ENCODE peak calls at places on chromosomes 5 and 9, in four cellular contexts. D, C, V and N are unnamed samples. For H3K9me3 and H3K36me3, the result is how much of the 10 kb centered on the place peaks cover.

GRCh38 chr5:140148508-140148907 is 22.8 kb downstream of the IGIP start:
- DNase-seq in V (no peak), D (no peak), C (no peak), N (no peak)

GRCh38 chr5:53434566-53434965 is 45.9 kb upstream of the FST start:
- DNase-seq in C (no peak), D (no peak), V (peak), N (no peak)

GRCh38 chr9:83448606-83449005 is 89.6 kb downstream of the FRMD3 start:
- DNase-seq in C (no peak), D (no peak), V (no peak), N (no peak)

GRCh38 chr9:22170162-22170932 is 161.2 kb upstream of the CDKN2B start:
- DNase-seq in C (no peak), V (peak), D (no peak), N (no peak)

GRCh38 chr5:169875091-169875727 is 105.1 kb downstream of the INSYN2B start:
- DNase-seq in D (no peak), C (no peak), V (no peak), N (no peak)

GRCh38 chr9:32385135-32385884 is 867 bp downstream of the ACO1 start:
- DNase-seq in C (no peak), D (no peak), V (no peak), N (no peak)

GRCh38 chr5:17105744-17106450 is 111.5 kb upstream of the BASP1 start:
- DNase-seq in V (peak), C (no peak), D (no peak), N (no peak)

GRCh38 chr9:15469406-15469805 is 41.4 kb downstream of the PSIP1 start:
- DNase-seq in V (peak), C (no peak), D (no peak), N (no peak)

GRCh38 chr5:78907255-78907886 is 77.7 kb downstream of the ARSB start:
- DNase-seq in C (no peak), D (peak), V (peak), N (no peak)

GRCh38 chr9:127557466-127557869 is 54.6 kb upstream of the STXBP1 start:
- DNase-seq in V (no peak), C (peak), D (peak), N (no peak)

GRCh38 chr9:112493738-112494137 is 7.1 kb downstream of the KIAA1958 start:
- DNase-seq in C (no peak), D (no peak), V (peak), N (no peak)

GRCh38 chr9:99474186-99474585 is 252.1 kb downstream of the SEC61B start:
- DNase-seq in V (no peak), D (no peak), C (no peak), N (no peak)

GRCh38 chr9:33349743-33350142 is 52.6 kb downstream of the AQP7 start:
- DNase-seq in C (no peak), V (no peak), D (no peak), N (no peak)

GRCh38 chr9:33161589-33162132 is 5.5 kb downstream of the B4GALT1 start:
- DNase-seq in C (no peak), D (no peak), V (no peak), N (no peak)

GRCh38 chr5:115170924-115171510 is 1.3 kb upstream of the TRIM36 start:
- DNase-seq in C (no peak), D (no peak), V (no peak), N (no peak)

GRCh38 chr9:87543251-87543650 is 45.6 kb downstream of the DAPK1 start:
- DNase-seq in C (no peak), V (peak), D (no peak), N (no peak)

GRCh38 chr5:54234304-54234938 is 76.0 kb downstream of the ARL15 start:
- DNase-seq in D (peak), V (peak), C (no peak), N (no peak)

GRCh38 chr9:83986765-83987401 is 6.3 kb downstream of the RMI1 start:
- DNase-seq in C (peak), D (no peak), V (peak), N (no peak)

GRCh38 chr5:180329138-180329435 is 24.0 kb downstream of the GFPT2 start:
- DNase-seq in V (no peak), C (no peak), D (no peak), N (no peak)

GRCh38 chr5:127754727-127755126 is 51.5 kb downstream of the CCDC192 start:
- DNase-seq in D (no peak), V (no peak), C (no peak), N (no peak)

GRCh38 chr9:88661759-88662158 is 126.8 kb downstream of the NXNL2 start:
- DNase-seq in C (no peak), D (no peak), V (no peak), N (no peak)

GRCh38 chr5:119022017-119022745 is 33.8 kb upstream of the DTWD2 start:
- DNase-seq in V (peak), C (no peak), D (peak), N (no peak)

GRCh38 chr9:137764981-137765380 is 112.6 kb upstream of the CACNA1B start:
- DNase-seq in C (no peak), V (no peak), D (no peak), N (no peak)

GRCh38 chr5:67214713-67215591 is 18.4 kb upstream of the CD180 start:
- DNase-seq in C (no peak), V (no peak), D (no peak), N (no peak)

GRCh38 chr9:37229882-37230482 is 109.6 kb downstream of the ZCCHC7 start:
- DNase-seq in V (peak), D (no peak), C (no peak), N (no peak)

GRCh38 chr9:38087934-38088925 is 19.2 kb upstream of the SHB start:
- DNase-seq in C (peak), D (peak), V (peak), N (peak)

GRCh38 chr5:27818888-27819287 is 780.5 kb upstream of the CDH9 start:
- DNase-seq in C (no peak), D (no peak), V (no peak), N (no peak)

GRCh38 chr9:68577778-68578591 is 37.3 kb upstream of the TMEM252 start:
- DNase-seq in D (peak), C (no peak), V (no peak), N (no peak)

GRCh38 chr5:105956456-105957177 is 1714.1 kb downstream of the EFNA5 start:
- DNase-seq in V (peak), C (no peak), D (no peak), N (no peak)

GRCh38 chr5:136811086-136811485 is 445.7 kb upstream of the TRPC7 start:
- DNase-seq in C (no peak), D (no peak), V (peak), N (no peak)

GRCh38 chr5:52885614-52886013 is 97.9 kb downstream of the ITGA1 start:
- DNase-seq in C (no peak), V (no peak), D (no peak), N (no peak)

GRCh38 chr5:6674421-6674820 is 38.8 kb upstream of the TENT4A start:
- DNase-seq in C (no peak), D (no peak), V (no peak), N (no peak)

GRCh38 chr5:12730354-12730753 is 826.1 kb upstream of the CTNND2 start:
- DNase-seq in C (no peak), V (no peak), D (no peak), N (no peak)

GRCh38 chr9:21836437-21837161 is 34.2 kb downstream of the MTAP start:
- DNase-seq in V (peak), D (no peak), C (no peak), N (no peak)

GRCh38 chr9:35703906-35704672 is 14.4 kb upstream of the TPM2 start:
- DNase-seq in V (no peak), D (no peak), C (no peak), N (no peak)

GRCh38 chr5:85337400-85337799 is 952.7 kb upstream of the EDIL3 start:
- DNase-seq in C (no peak), V (no peak), D (no peak), N (no peak)

GRCh38 chr5:149079883-149080282 is 17.0 kb upstream of the SH3TC2 start:
- DNase-seq in V (no peak), D (no peak), C (no peak), N (no peak)

GRCh38 chr5:159680095-159680494 is 236.2 kb upstream of the ADRA1B start:
- DNase-seq in D (peak), C (no peak), V (peak), N (no peak)

GRCh38 chr5:159678800-159679392 is 237.4 kb upstream of the ADRA1B start:
- DNase-seq in V (no peak), C (no peak), D (no peak), N (no peak)

DNA sequence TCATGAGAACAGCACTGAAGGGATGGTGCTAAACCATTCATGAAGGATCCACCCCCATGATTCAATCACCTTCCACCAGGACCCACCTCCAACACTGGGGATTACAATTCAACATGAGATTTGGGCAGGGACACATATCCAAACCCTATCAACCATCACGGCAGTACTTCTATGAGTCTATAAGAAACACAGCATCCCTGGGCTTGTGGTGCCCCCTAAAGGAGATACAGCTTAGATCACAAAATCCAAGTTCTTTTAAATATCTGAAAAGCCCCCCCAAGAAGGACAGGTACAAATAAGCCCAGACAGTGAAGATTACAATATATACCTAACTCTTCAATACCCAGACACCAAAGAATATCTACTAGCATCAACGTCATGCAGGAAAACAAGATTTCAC is 233.7 kb upstream of the ADRA1B start:
- DNase-seq in C (no peak), D (no peak), V (no peak), N (no peak)
- H3K9me3 ChIP-seq in C (under half), D (under half), V (under half), N (under half)

GRCh38 chr9:97672403-97672802 is 24.7 kb downstream of the XPA start:
- DNase-seq in V (no peak), D (no peak), C (no peak), N (no peak)

GRCh38 chr9:97670586-97670985 is 26.6 kb downstream of the XPA start:
- DNase-seq in D (no peak), C (no peak), V (no peak), N (no peak)

GRCh38 chr9:97675655-97676054 is 21.5 kb downstream of the XPA start:
- DNase-seq in C (no peak), V (no peak), D (no peak), N (no peak)

GRCh38 chr9:97668485-97668884 is 28.7 kb downstream of the XPA start:
- DNase-seq in C (no peak), D (no peak), V (no peak), N (no peak)

DNA sequence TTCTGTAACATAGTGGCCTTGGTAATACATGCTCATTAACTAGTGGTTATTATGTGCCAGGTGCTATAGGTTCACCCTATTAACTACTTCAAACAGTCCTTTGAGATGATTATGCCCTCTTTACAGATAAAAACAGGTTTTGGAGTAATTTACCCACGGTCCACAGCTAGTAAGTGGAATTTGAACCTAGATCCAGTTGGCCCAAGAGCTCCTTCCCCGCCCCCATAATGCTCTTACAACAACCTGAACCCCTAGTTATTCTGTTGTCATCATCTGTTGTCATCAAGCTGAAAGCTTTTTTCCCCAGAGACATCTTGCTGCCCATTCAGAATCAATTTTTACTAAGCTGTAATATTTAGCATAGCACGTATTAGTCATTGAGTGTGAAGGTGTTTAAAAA is 23.2 kb downstream of the XPA start:
- DNase-seq in D (no peak), V (no peak), C (no peak), N (no peak)
- H3K36me3 ChIP-seq in D (half or more), V (under half), C (under half), N (half or more)

DNA sequence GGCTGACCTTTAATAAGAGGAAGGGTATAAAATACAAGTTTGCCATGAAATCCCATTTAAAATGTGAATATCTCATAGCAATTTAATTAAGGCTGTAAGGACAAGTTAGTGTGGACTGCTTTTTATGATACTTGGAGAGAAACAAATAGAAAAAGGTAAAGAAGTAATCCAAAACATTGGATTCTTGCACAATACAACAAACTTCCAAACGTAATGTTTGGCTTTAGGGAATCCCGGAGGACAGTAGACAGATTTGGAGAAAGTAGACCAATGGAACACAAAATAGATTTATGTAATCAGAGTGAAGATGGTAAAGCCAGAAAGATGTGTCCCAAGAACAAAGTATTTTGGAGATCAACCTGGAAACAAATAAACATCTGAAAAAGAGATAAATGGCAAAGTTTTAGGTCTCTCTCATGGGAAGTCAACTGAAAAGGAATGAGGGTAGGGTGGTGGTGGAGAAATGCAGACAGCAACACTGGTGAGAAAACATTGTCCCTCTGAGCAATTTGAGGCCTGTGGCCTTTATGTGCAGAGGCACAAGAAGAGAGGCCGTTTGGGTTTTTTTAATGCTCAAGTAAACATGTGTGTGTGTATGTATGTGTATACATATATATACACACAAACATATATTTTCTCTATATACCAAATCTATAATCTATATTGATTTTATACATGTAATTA is 620.6 kb downstream of the PDE4D start:
- DNase-seq in C (no peak), V (no peak), D (no peak), N (no peak)
- H3K4me3 ChIP-seq in C (no peak), V (no peak), D (no peak), N (no peak)

GRCh38 chr5:81105261-81105877 is 127.8 kb upstream of the CKMT2 start:
- DNase-seq in D (no peak), V (no peak), C (no peak), N (no peak)
- H3K9me3 ChIP-seq in D (under half), V (under half), C (under half), N (under half)

GRCh38 chr9:109052416-109052815 is 39.1 kb upstream of the CTNNAL1 start:
- DNase-seq in C (no peak), V (peak), D (no peak), N (no peak)

GRCh38 chr9:109048822-109049221 is 35.5 kb upstream of the CTNNAL1 start:
- DNase-seq in C (no peak), V (no peak), D (no peak), N (no peak)

GRCh38 chr9:109047259-109047658 is 34.0 kb upstream of the CTNNAL1 start:
- DNase-seq in C (no peak), D (no peak), V (no peak), N (no peak)

GRCh38 chr9:109050444-109050843 is 37.1 kb upstream of the CTNNAL1 start:
- DNase-seq in V (no peak), D (no peak), C (no peak), N (no peak)

GRCh38 chr9:109051733-109052132 is 38.4 kb upstream of the CTNNAL1 start:
- DNase-seq in V (no peak), D (no peak), C (no peak), N (no peak)
- H3K36me3 ChIP-seq in V (under half), D (half or more), C (under half), N (half or more)

DNA sequence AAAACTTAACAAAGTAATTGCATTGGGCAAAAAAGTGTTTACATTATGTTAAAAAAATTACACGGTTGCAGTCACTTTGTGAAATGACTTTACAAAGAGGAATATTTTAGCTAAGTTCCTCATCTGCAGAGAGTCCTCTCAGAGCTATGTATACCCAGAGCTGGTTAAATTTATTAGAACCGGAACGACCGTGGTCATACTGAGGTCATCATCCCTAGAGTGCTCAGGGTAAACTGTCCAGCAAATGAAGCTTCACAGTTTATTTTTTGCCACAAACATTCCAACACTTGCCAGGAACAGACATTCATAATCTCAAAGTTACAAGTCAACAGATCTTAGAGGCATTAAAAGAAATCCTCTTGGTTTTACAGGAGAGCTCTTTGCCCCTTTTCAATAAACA is 902 bp downstream of the ROPN1L start:
- DNase-seq in D (no peak), V (no peak), C (no peak), N (no peak)
- H3K4me3 ChIP-seq in D (no peak), V (peak), C (peak), N (peak)

DNA sequence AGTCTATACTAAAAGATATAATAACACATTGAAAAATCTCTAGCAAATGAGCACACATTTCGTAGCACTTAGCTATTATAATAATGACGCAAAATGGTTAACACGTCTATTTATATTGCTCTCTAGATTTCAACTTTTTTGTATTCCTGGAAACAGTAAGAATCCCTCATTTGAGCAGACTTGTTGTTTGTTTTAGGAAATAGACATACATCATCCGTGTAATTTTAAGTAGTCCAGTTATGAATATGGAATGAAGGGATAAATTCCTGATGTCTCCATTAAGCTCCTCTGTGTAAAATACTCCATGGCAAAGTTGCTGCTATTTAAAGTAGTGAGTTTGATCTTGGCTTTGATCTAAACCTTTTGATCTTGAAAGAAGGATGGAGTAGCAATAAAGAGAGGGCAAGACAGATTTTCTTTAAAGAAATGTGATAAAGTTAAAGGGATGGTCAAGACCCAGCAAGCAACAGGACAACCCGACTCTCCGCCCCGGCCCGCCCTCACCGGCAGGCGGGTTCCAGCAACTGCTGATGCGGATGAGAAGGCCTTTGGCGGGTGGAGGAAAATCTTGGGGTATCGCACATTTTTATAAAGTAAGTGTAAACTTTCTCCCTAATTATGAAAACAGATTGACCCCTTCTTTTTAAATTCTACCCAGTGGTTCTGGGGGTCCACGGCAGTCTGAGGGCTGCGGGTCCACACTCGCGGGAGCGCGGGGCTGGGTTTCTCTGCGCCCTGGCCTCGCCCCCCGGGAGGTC is 277.4 kb downstream of the AOPEP start:
- DNase-seq in C (no peak), V (peak), D (no peak), N (no peak)
- H3K9me3 ChIP-seq in C (under half), V (under half), D (under half), N (under half)

GRCh38 chr9:70031141-70031545 is 12.5 kb upstream of the MAMDC2 start:
- DNase-seq in D (no peak), C (no peak), V (peak), N (no peak)

GRCh38 chr9:70036641-70037040 is 7.0 kb upstream of the MAMDC2 start:
- DNase-seq in V (no peak), C (no peak), D (no peak), N (no peak)

GRCh38 chr9:70030156-70030555 is 13.5 kb upstream of the MAMDC2 start:
- DNase-seq in D (no peak), C (no peak), V (peak), N (no peak)

GRCh38 chr9:70034292-70034711 is 9.3 kb upstream of the MAMDC2 start:
- DNase-seq in V (peak), C (no peak), D (no peak), N (no peak)
- H3K36me3 ChIP-seq in V (under half), C (under half), D (under half), N (under half)